ENCODE peak calls at places on chromosome 2, in eight cellular contexts. One of them, this sample, is unnamed.

GRCh38 chr2:51410351-51410750 is 378.4 kb upstream of the NRXN1 start:
- DNase-seq in glomerular endothelial cell: no peak
- DNase-seq in OCI-LY7: no peak
- DNase-seq in RKO: no peak
- DNase-seq in hypothalamus: no peak
- DNase-seq in tibial artery: no peak
- DNase-seq in Kasumi-1: no peak
- DNase-seq in CD8-positive, alpha-beta T cell: no peak
- DNase-seq in this sample: no peak

GRCh38 chr2:240786355-240786841 is 33.6 kb downstream of the KIF1A start:
- DNase-seq in glomerular endothelial cell: no peak
- DNase-seq in OCI-LY7: no peak
- DNase-seq in RKO: no peak
- DNase-seq in hypothalamus: no peak
- DNase-seq in tibial artery: no peak
- DNase-seq in Kasumi-1: no peak
- DNase-seq in CD8-positive, alpha-beta T cell: no peak
- DNase-seq in this sample: no peak

GRCh38 chr2:97688062-97688827 is 18.7 kb downstream of the C2orf92 start:
- DNase-seq in glomerular endothelial cell: no peak
- DNase-seq in OCI-LY7: no peak
- DNase-seq in RKO: no peak
- DNase-seq in hypothalamus: no peak
- DNase-seq in tibial artery: no peak
- DNase-seq in Kasumi-1: no peak
- DNase-seq in CD8-positive, alpha-beta T cell: no peak
- DNase-seq in this sample: no peak

GRCh38 chr2:150624001-150624401 is 136.5 kb upstream of the RND3 start:
- DNase-seq in glomerular endothelial cell: peak
- DNase-seq in OCI-LY7: no peak
- DNase-seq in RKO: no peak
- DNase-seq in hypothalamus: no peak
- DNase-seq in tibial artery: no peak
- DNase-seq in Kasumi-1: peak
- DNase-seq in CD8-positive, alpha-beta T cell: no peak
- DNase-seq in this sample: no peak

GRCh38 chr2:147399011-147399410 is 445.8 kb upstream of the ACVR2A start:
- DNase-seq in glomerular endothelial cell: no peak
- DNase-seq in OCI-LY7: no peak
- DNase-seq in RKO: no peak
- DNase-seq in hypothalamus: no peak
- DNase-seq in tibial artery: no peak
- DNase-seq in Kasumi-1: no peak
- DNase-seq in CD8-positive, alpha-beta T cell: no peak
- DNase-seq in this sample: no peak

GRCh38 chr2:317501-318424 is 29.9 kb upstream of the ALKAL2 start:
- DNase-seq in glomerular endothelial cell: no peak
- DNase-seq in OCI-LY7: no peak
- DNase-seq in RKO: peak
- DNase-seq in hypothalamus: no peak
- DNase-seq in tibial artery: no peak
- DNase-seq in Kasumi-1: no peak
- DNase-seq in CD8-positive, alpha-beta T cell: no peak
- DNase-seq in this sample: no peak

GRCh38 chr2:235690082-235690808 is 196.4 kb downstream of the AGAP1 start:
- DNase-seq in glomerular endothelial cell: no peak
- DNase-seq in OCI-LY7: no peak
- DNase-seq in RKO: no peak
- DNase-seq in hypothalamus: no peak
- DNase-seq in tibial artery: peak
- DNase-seq in Kasumi-1: no peak
- DNase-seq in CD8-positive, alpha-beta T cell: no peak
- DNase-seq in this sample: no peak

GRCh38 chr2:233746475-233747282 is 13.4 kb upstream of the UGT1A1 start:
- DNase-seq in glomerular endothelial cell: no peak
- DNase-seq in OCI-LY7: no peak
- DNase-seq in RKO: no peak
- DNase-seq in hypothalamus: no peak
- DNase-seq in tibial artery: no peak
- DNase-seq in Kasumi-1: no peak
- DNase-seq in CD8-positive, alpha-beta T cell: no peak
- DNase-seq in this sample: no peak

GRCh38 chr2:102226612-102227351 is 40.0 kb downstream of the IL1RL2 start:
- DNase-seq in glomerular endothelial cell: no peak
- DNase-seq in OCI-LY7: no peak
- DNase-seq in RKO: no peak
- DNase-seq in hypothalamus: no peak
- DNase-seq in tibial artery: no peak
- DNase-seq in Kasumi-1: no peak
- DNase-seq in CD8-positive, alpha-beta T cell: no peak
- DNase-seq in this sample: no peak

GRCh38 chr2:151711025-151711424 is 23.3 kb downstream of the NEB start:
- DNase-seq in glomerular endothelial cell: no peak
- DNase-seq in OCI-LY7: no peak
- DNase-seq in RKO: no peak
- DNase-seq in hypothalamus: no peak
- DNase-seq in tibial artery: no peak
- DNase-seq in Kasumi-1: no peak
- DNase-seq in CD8-positive, alpha-beta T cell: no peak
- DNase-seq in this sample: no peak

GRCh38 chr2:1993711-1994682 is 249.7 kb upstream of the PXDN start:
- DNase-seq in glomerular endothelial cell: peak
- DNase-seq in OCI-LY7: no peak
- DNase-seq in RKO: peak
- DNase-seq in hypothalamus: no peak
- DNase-seq in tibial artery: no peak
- DNase-seq in Kasumi-1: no peak
- DNase-seq in CD8-positive, alpha-beta T cell: no peak
- DNase-seq in this sample: no peak

GRCh38 chr2:127388423-127389164 is 819 bp upstream of the MAP3K2 start:
- DNase-seq in glomerular endothelial cell: no peak
- DNase-seq in OCI-LY7: peak
- DNase-seq in RKO: no peak
- DNase-seq in hypothalamus: no peak
- DNase-seq in tibial artery: no peak
- DNase-seq in Kasumi-1: peak
- DNase-seq in CD8-positive, alpha-beta T cell: no peak
- DNase-seq in this sample: no peak

GRCh38 chr2:127712999-127713398 is 11.7 kb downstream of the SFT2D3 start:
- DNase-seq in glomerular endothelial cell: no peak
- DNase-seq in OCI-LY7: no peak
- DNase-seq in RKO: no peak
- DNase-seq in hypothalamus: no peak
- DNase-seq in tibial artery: no peak
- DNase-seq in Kasumi-1: no peak
- DNase-seq in CD8-positive, alpha-beta T cell: no peak
- DNase-seq in this sample: no peak

GRCh38 chr2:39429738-39430137 is 7.3 kb downstream of the MAP4K3 start:
- DNase-seq in glomerular endothelial cell: no peak
- DNase-seq in OCI-LY7: no peak
- DNase-seq in RKO: no peak
- DNase-seq in hypothalamus: no peak
- DNase-seq in tibial artery: no peak
- DNase-seq in Kasumi-1: no peak
- DNase-seq in CD8-positive, alpha-beta T cell: no peak
- DNase-seq in this sample: no peak

GRCh38 chr2:203574824-203575223 is 39.7 kb upstream of the RAPH1 start:
- DNase-seq in glomerular endothelial cell: no peak
- DNase-seq in OCI-LY7: no peak
- DNase-seq in RKO: no peak
- DNase-seq in hypothalamus: no peak
- DNase-seq in tibial artery: no peak
- DNase-seq in Kasumi-1: no peak
- DNase-seq in CD8-positive, alpha-beta T cell: no peak
- DNase-seq in this sample: no peak

GRCh38 chr2:45458909-45459563 is 152.0 kb downstream of the SRBD1 start:
- DNase-seq in glomerular endothelial cell: no peak
- DNase-seq in OCI-LY7: peak
- DNase-seq in RKO: peak
- DNase-seq in hypothalamus: no peak
- DNase-seq in tibial artery: no peak
- DNase-seq in Kasumi-1: peak
- DNase-seq in CD8-positive, alpha-beta T cell: no peak
- DNase-seq in this sample: peak

GRCh38 chr2:31275976-31276375 is 42.0 kb downstream of the EHD3 start:
- DNase-seq in glomerular endothelial cell: no peak
- DNase-seq in OCI-LY7: no peak
- DNase-seq in RKO: no peak
- DNase-seq in hypothalamus: no peak
- DNase-seq in tibial artery: no peak
- DNase-seq in Kasumi-1: no peak
- DNase-seq in CD8-positive, alpha-beta T cell: no peak
- DNase-seq in this sample: no peak

GRCh38 chr2:174263989-174264388 is 15.7 kb upstream of the OLA1 start:
- DNase-seq in glomerular endothelial cell: no peak
- DNase-seq in OCI-LY7: no peak
- DNase-seq in RKO: peak
- DNase-seq in hypothalamus: no peak
- DNase-seq in tibial artery: no peak
- DNase-seq in Kasumi-1: no peak
- DNase-seq in CD8-positive, alpha-beta T cell: no peak
- DNase-seq in this sample: no peak

GRCh38 chr2:135829420-135829983 is 7.5 kb downstream of the LCT start:
- DNase-seq in glomerular endothelial cell: no peak
- DNase-seq in OCI-LY7: no peak
- DNase-seq in RKO: no peak
- DNase-seq in hypothalamus: no peak
- DNase-seq in tibial artery: no peak
- DNase-seq in Kasumi-1: no peak
- DNase-seq in CD8-positive, alpha-beta T cell: no peak
- DNase-seq in this sample: no peak

GRCh38 chr2:203062126-203062525 is 47.5 kb downstream of the NBEAL1 start:
- DNase-seq in glomerular endothelial cell: no peak
- DNase-seq in OCI-LY7: no peak
- DNase-seq in RKO: no peak
- DNase-seq in hypothalamus: no peak
- DNase-seq in tibial artery: no peak
- DNase-seq in Kasumi-1: no peak
- DNase-seq in CD8-positive, alpha-beta T cell: no peak
- DNase-seq in this sample: no peak

GRCh38 chr2:102975996-102976636 is 214.3 kb downstream of the TMEM182 start:
- DNase-seq in glomerular endothelial cell: no peak
- DNase-seq in OCI-LY7: peak
- DNase-seq in RKO: peak
- DNase-seq in hypothalamus: no peak
- DNase-seq in tibial artery: no peak
- DNase-seq in Kasumi-1: peak
- DNase-seq in CD8-positive, alpha-beta T cell: no peak
- DNase-seq in this sample: no peak

GRCh38 chr2:217027414-217027813 is 167.6 kb upstream of the TNP1 start:
- DNase-seq in glomerular endothelial cell: no peak
- DNase-seq in OCI-LY7: no peak
- DNase-seq in RKO: no peak
- DNase-seq in hypothalamus: no peak
- DNase-seq in tibial artery: no peak
- DNase-seq in Kasumi-1: no peak
- DNase-seq in CD8-positive, alpha-beta T cell: no peak
- DNase-seq in this sample: no peak

GRCh38 chr2:80947601-80948130 is 643.1 kb upstream of the LRRTM1 start:
- DNase-seq in glomerular endothelial cell: no peak
- DNase-seq in OCI-LY7: no peak
- DNase-seq in RKO: no peak
- DNase-seq in hypothalamus: no peak
- DNase-seq in tibial artery: no peak
- DNase-seq in Kasumi-1: no peak
- DNase-seq in CD8-positive, alpha-beta T cell: no peak
- DNase-seq in this sample: no peak

GRCh38 chr2:146994246-146994645 is 850.6 kb upstream of the ACVR2A start:
- DNase-seq in glomerular endothelial cell: no peak
- DNase-seq in OCI-LY7: no peak
- DNase-seq in RKO: no peak
- DNase-seq in hypothalamus: no peak
- DNase-seq in tibial artery: no peak
- DNase-seq in Kasumi-1: no peak
- DNase-seq in CD8-positive, alpha-beta T cell: no peak
- DNase-seq in this sample: no peak

GRCh38 chr2:27184115-27184514 is 27.7 kb upstream of the ATRAID start:
- DNase-seq in glomerular endothelial cell: no peak
- DNase-seq in OCI-LY7: no peak
- DNase-seq in RKO: no peak
- DNase-seq in hypothalamus: no peak
- DNase-seq in tibial artery: peak
- DNase-seq in Kasumi-1: no peak
- DNase-seq in CD8-positive, alpha-beta T cell: no peak
- DNase-seq in this sample: no peak

GRCh38 chr2:210548878-210549384 is 7.5 kb upstream of the CPS1 start:
- DNase-seq in glomerular endothelial cell: no peak
- DNase-seq in OCI-LY7: no peak
- DNase-seq in RKO: no peak
- DNase-seq in hypothalamus: no peak
- DNase-seq in tibial artery: no peak
- DNase-seq in Kasumi-1: no peak
- DNase-seq in CD8-positive, alpha-beta T cell: no peak
- DNase-seq in this sample: no peak

GRCh38 chr2:120936476-120937334 is 201.0 kb downstream of the GLI2 start:
- DNase-seq in glomerular endothelial cell: no peak
- DNase-seq in OCI-LY7: no peak
- DNase-seq in RKO: no peak
- DNase-seq in hypothalamus: no peak
- DNase-seq in tibial artery: peak
- DNase-seq in Kasumi-1: no peak
- DNase-seq in CD8-positive, alpha-beta T cell: no peak
- DNase-seq in this sample: no peak

GRCh38 chr2:219416233-219416598 is 2.0 kb upstream of the DES start:
- DNase-seq in glomerular endothelial cell: no peak
- DNase-seq in OCI-LY7: no peak
- DNase-seq in RKO: no peak
- DNase-seq in hypothalamus: no peak
- DNase-seq in tibial artery: no peak
- DNase-seq in Kasumi-1: no peak
- DNase-seq in CD8-positive, alpha-beta T cell: no peak
- DNase-seq in this sample: no peak

GRCh38 chr2:240946046-240946445 is 39.9 kb downstream of the CROCC2 start:
- DNase-seq in glomerular endothelial cell: no peak
- DNase-seq in OCI-LY7: no peak
- DNase-seq in RKO: no peak
- DNase-seq in hypothalamus: no peak
- DNase-seq in tibial artery: no peak
- DNase-seq in Kasumi-1: no peak
- DNase-seq in CD8-positive, alpha-beta T cell: no peak
- DNase-seq in this sample: no peak

This sample was measured in thoracic aorta.